ENCODE peak calls at places on chromosomes 4 and X, in six cellular contexts. B, S, A, L, D and W are unnamed samples.

GRCh38 chrX:115913575-115913974 is 257.0 kb upstream of the AGTR2 start:
- DNase-seq in A (no peak), B (no peak), S (no peak), L (no peak), D (no peak), W (no peak)

GRCh38 chr4:3293410-3294391 is 880 bp downstream of the RGS12 start:
- DNase-seq in B (no peak), D (no peak), S (no peak), L (peak; percentile 92), A (no peak), W (no peak)

GRCh38 chr4:94766856-94767255 is 9.1 kb downstream of the BMPR1B start:
- DNase-seq in A (no peak), D (no peak), L (no peak), B (peak; percentile 74), S (no peak), W (no peak)

GRCh38 chr4:5051210-5051691 is at the start of gene STK32B:
- DNase-seq in L (peak; percentile 95), B (peak; percentile 79), S (peak; percentile 67), D (peak; percentile 76), A (peak; percentile 38), W (no peak)

GRCh38 chr4:94933799-94934198 is 176.0 kb downstream of the BMPR1B start:
- DNase-seq in A (no peak), D (no peak), B (peak; percentile 71), L (no peak), S (no peak), W (no peak)

GRCh38 chrX:56233100-56233499 is 944 bp downstream of the KLF8 start:
- DNase-seq in L (no peak), S (no peak), D (no peak), B (peak; percentile 0), A (no peak), W (no peak)

GRCh38 chrX:110733166-110733565 is 62.5 kb downstream of the CHRDL1 start:
- DNase-seq in A (no peak), B (no peak), D (no peak), S (no peak), L (peak; percentile 15), W (no peak)

GRCh38 chr4:8307126-8307525 is 37.6 kb downstream of the HTRA3 start:
- DNase-seq in A (peak; percentile 22), L (peak; percentile 50), S (no peak), B (no peak), D (peak; percentile 60), W (no peak)

GRCh38 chrX:72258174-72258573 is 18.9 kb downstream of the RPS4X start:
- DNase-seq in D (no peak), B (peak; percentile 39), L (peak; percentile 88), S (no peak), A (no peak), W (no peak)

GRCh38 chr4:2591189-2591588 is 54.7 kb downstream of the FAM193A start:
- DNase-seq in S (no peak), B (no peak), A (peak; percentile 75), D (no peak), L (peak; percentile 32), W (no peak)

GRCh38 chrX:107716045-107716684 is 59.4 kb downstream of the TSC22D3 start:
- DNase-seq in D (peak; percentile 66), B (no peak), L (no peak), S (peak; percentile 22), A (no peak), W (no peak)

GRCh38 chr4:40349561-40350198 is 14.5 kb downstream of the CHRNA9 start:
- DNase-seq in D (no peak), L (no peak), A (no peak), S (no peak), B (no peak), W (no peak)

GRCh38 chrX:25737540-25737939 is 400.6 kb upstream of the MAGEB18 start:
- DNase-seq in D (no peak), S (no peak), B (no peak), L (no peak), A (no peak), W (no peak)

GRCh38 chr4:120870279-120870673 is 52.2 kb downstream of the PRDM5 start:
- DNase-seq in B (no peak), S (no peak), L (no peak), D (no peak), A (no peak), W (no peak)
- H3K4me1 ChIP-seq in B (no peaks in the 10 kb centered on the region), S (no peaks in the 10 kb centered on the region), L (peaks cover 2% of the 10 kb centered on the region), D (no peaks in the 10 kb centered on the region), A (no peaks in the 10 kb centered on the region), W (no peaks in the 10 kb centered on the region)

GRCh38 chr4:154528866-154529265 is 21.3 kb downstream of the PLRG1 start:
- DNase-seq in A (no peak), D (no peak), L (no peak), S (no peak), B (no peak), W (no peak)
- H3K27me3 ChIP-seq in A (no peaks in the 10 kb centered on the region), D (peaks cover 6% of the 10 kb centered on the region), L (no peaks in the 10 kb centered on the region), S (no peaks in the 10 kb centered on the region), B (no peaks in the 10 kb centered on the region), W (no peaks in the 10 kb centered on the region)

GRCh38 chr4:101993841-101994221 is 203.3 kb downstream of the BANK1 start:
- DNase-seq in B (no peak), L (no peak), A (no peak), D (no peak), S (no peak), W (no peak)
- H3K27ac ChIP-seq in B (no peak overlapping the region), L (no peak overlapping the region), A (no peak overlapping the region), D (no peak overlapping the region), S (no peak overlapping the region), W (no peak overlapping the region)

DNA sequence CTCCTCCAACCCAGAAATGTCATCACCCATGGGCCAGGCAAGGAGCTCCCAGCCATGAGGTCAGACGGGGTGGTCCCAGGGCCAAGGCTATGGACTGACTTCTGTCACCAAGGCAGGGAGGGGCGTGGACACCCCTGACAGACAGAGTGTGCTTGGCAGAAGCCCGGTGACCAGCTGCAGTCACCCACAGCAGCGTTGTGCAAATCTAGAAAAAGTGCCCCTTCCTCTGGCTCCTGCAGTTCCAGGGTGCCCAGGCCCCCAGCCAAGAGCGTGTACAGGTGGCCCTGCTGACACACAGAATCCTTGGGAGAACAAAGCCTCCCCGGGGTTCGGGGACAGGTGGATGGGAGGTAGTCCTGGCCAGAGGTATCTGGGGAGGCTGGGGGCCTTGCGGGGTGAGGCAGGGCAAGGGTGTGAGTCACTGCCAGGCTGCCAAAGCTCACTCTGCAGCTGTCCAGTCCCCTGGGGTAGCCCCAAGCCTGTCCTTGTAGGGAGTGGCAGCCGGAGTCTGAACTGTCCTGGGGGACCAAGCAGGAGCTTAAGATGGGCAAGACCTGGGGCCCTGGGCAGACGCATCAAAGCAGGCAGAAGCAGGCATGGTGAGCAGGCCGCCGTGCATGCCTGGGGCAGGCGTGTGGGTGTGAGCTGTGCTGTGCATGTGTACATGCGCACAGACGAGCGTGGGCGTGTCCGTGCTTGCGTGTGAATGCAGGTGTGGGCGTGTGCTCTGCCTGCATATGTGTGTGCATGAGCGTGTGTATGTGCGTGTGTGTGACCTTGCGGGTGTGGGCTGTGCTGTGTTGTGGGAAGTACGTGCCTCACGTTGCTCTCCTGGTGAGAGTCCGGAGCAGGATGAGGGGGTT is 3.3 kb downstream of the MYL5 start:
- DNase-seq in L (no peak), A (no peak), S (no peak), D (no peak), B (peak; percentile 85), W (no peak)
- H3K4me1 ChIP-seq in L (peaks cover 25% of the 10 kb centered on the region), A (peaks cover 52% of the 10 kb centered on the region), S (peaks cover 5% of the 10 kb centered on the region), D (no peaks in the 10 kb centered on the region), B (no peaks in the 10 kb centered on the region), W (peaks cover 26% of the 10 kb centered on the region)